ENCODE peak calls at places on chromosomes 11 and 22, in ten cellular contexts. D, O, V, E, B, P, W, I, U and N are unnamed samples.

GRCh38 chr22:49380095-49380827 is 447.4 kb downstream of the BRD1 start:
- DNase-seq in U (no peak), I (no peak), E (no peak), P (no peak), V (no peak), D (no peak), O (no peak), B (peak), W (no peak), N (no peak)

GRCh38 chr22:49788492-49788891 is 39.2 kb downstream of the BRD1 start:
- DNase-seq in P (no peak), V (peak), U (no peak), B (no peak), I (peak), O (peak), D (peak), E (peak), W (peak), N (no peak)

GRCh38 chr11:116457336-116458007 is 315.3 kb downstream of the BUD13 start:
- DNase-seq in V (no peak), B (no peak), E (no peak), P (no peak), O (no peak), I (no peak), W (no peak), D (no peak), U (no peak), N (no peak)

GRCh38 chr11:2804189-2804588 is 81.4 kb downstream of the CDKN1C start:
- DNase-seq in B (peak), I (peak), W (peak), U (no peak), O (no peak), D (no peak), P (no peak), E (peak), V (peak), N (peak)

GRCh38 chr11:43316451-43316850 is 4.7 kb downstream of the API5 start:
- DNase-seq in E (no peak), U (no peak), O (no peak), D (no peak), W (no peak), B (no peak), P (peak), V (no peak), I (no peak), N (no peak)

GRCh38 chr11:84333196-84333595 is 1047.0 kb upstream of the CCDC90B start:
- DNase-seq in V (no peak), D (no peak), U (no peak), I (no peak), E (no peak), W (no peak), O (no peak), B (no peak), P (no peak), N (no peak)

GRCh38 chr11:19868281-19868821 is 155.7 kb downstream of the NAV2 start:
- DNase-seq in D (peak), W (peak), B (peak), V (peak), E (no peak), O (peak), I (no peak), P (peak), U (no peak), N (peak)

GRCh38 chr11:85752201-85752889 is 58.6 kb downstream of the SYTL2 start:
- DNase-seq in I (no peak), V (no peak), P (no peak), D (no peak), E (no peak), O (no peak), U (no peak), W (no peak), B (no peak), N (no peak)

GRCh38 chr11:4006946-4007680 is 87.5 kb upstream of the RRM1 start:
- DNase-seq in W (no peak), P (no peak), I (no peak), U (no peak), D (no peak), V (no peak), B (no peak), O (no peak), E (no peak), N (no peak)

GRCh38 chr11:122743949-122744876 is 88.7 kb downstream of the UBASH3B start:
- DNase-seq in V (peak), U (no peak), I (no peak), B (no peak), W (no peak), D (no peak), P (no peak), E (no peak), O (no peak), N (no peak)

GRCh38 chr11:134863294-134863693 is 451.3 kb upstream of the B3GAT1 start:
- DNase-seq in V (no peak), E (no peak), B (no peak), O (no peak), D (no peak), P (no peak), U (no peak), I (no peak), W (no peak), N (peak)

GRCh38 chr11:12100429-12100828 is 10.0 kb upstream of the MICAL2 start:
- DNase-seq in P (no peak), O (no peak), I (no peak), E (no peak), V (peak), B (no peak), W (no peak), D (no peak), U (no peak), N (no peak)

GRCh38 chr22:50191041-50191740 is 5.5 kb downstream of the TRABD start:
- DNase-seq in V (peak), I (peak), E (no peak), D (no peak), W (peak), O (no peak), B (peak), P (no peak), U (peak), N (no peak)

GRCh38 chr11:132064987-132065620 is 694.7 kb downstream of the NTM start:
- DNase-seq in P (peak), O (no peak), E (no peak), V (no peak), I (no peak), B (no peak), U (no peak), D (peak), W (no peak), N (no peak)

DNA sequence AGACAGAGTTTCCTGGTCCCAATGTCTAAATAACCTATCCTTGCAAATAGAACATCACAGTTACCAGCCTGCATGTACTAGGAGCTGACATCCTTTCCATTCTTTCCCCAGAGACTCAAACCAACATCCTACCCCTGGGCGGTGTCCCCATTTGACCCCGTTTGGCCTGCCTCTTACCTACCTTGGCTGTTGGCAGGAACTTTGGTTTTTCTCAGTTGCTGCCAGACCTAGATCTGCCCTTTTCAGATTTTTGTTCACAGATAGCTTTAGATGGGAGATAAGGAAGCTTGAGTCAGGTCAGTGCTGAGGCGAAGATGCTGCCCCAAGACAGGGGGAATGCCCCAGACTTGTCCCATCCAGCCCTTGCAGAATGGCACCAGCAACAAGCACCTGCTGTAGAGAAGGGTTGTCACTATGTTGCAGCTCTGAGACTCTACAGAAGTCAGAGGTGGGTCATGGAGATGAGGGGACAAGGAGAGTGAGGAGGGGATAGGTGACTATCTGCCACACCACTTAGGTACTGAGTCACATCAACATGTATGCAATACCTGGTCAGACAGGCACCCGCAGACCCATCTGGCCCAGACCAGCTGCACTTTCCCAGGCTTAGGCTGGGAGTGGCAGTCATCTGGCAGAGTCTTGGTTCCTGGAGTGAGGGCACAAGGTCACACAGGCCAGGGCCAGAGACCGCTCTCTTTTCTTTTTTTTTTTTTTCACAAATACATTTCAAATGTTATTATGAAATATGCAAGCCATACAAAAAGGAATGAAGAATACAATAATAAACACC is 61.5 kb upstream of the POU2AF1 start:
- DNase-seq in E (no peak), B (no peak), U (no peak), I (no peak), V (no peak), P (no peak), D (no peak), O (no peak), W (no peak), N (no peak)
- H3K27ac ChIP-seq in E (peak), B (peak), U (no peak), I (no peak), V (peak), P (no peak), D (no peak), O (no peak), W (no peak), N (no peak)

GRCh38 chr11:59172345-59173079 is 580 bp downstream of the DTX4 start:
- DNase-seq in B (peak), V (peak), U (peak), I (peak), W (no peak), E (peak), D (no peak), P (no peak), O (no peak), N (no peak)
- H3K4me3 ChIP-seq in B (peak), V (peak), U (peak), I (peak), W (peak), E (peak), D (peak), P (peak), O (peak), N (peak)

DNA sequence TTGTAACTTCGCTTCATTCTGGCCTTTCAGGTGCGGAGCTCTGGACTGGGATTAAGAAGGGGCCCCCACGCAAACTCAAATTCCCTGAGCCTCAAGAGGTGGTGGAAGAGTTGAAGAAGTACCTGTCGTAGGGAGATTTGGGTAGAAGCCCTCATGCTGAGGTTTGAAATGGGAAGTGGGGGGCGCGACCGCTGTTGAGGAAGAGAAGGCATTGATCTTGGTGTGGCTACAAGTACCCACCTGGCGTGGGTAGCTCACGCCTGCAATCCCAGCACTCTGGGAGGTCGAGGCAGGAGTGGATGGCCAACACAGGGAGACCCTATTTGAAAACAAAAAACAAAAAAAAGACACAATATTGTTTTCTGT is 779 bp downstream of the SELENOH start:
- DNase-seq in P (no peak), W (no peak), D (no peak), B (no peak), O (no peak), E (no peak), U (no peak), V (no peak), I (peak), N (no peak)
- TF ChIP-seq CTCF in P (no peak), W (no peak), D (no peak), B (no peak), O (no peak), E (no peak), U (no peak), V (no peak), I (no peak), N (no peak)

GRCh38 chr22:31474743-31475142 is 14.9 kb downstream of the EIF4ENIF1 start:
- DNase-seq in D (peak), U (no peak), E (no peak), P (peak), B (no peak), I (no peak), W (no peak), O (no peak), V (no peak), N (no peak)
- H3K27ac ChIP-seq in D (no peak), U (no peak), E (no peak), P (no peak), B (no peak), I (no peak), W (no peak), O (no peak), V (no peak), N (no peak)

DNA sequence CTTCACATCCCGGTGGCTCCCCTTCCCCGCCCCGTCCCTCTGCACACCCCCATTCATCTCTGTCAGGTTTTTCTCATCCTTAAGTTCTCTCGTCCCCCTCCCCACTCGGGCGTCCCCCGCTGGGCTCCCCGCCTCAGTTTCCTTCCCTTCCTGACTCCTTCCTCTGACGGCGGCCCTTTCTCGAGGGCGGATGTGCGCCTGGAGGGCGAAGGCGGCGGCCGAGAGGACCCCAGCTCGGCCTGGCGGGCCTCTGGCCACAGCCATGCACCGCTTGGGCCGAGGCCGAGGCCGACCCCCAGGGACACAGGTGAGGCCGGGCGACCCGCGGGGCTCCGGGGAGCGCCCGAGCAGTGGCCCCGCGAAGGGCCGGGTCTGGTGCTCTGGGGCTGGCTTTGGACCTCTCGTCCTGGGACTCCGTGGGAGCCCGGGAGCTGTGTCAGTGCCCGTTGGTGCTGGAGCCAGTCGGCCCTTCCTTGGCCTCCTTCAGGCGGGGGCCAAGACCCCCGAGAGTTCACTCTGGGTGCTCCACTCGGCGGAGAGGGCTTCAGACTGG is 2.9 kb downstream of the PHLDB1 start:
- DNase-seq in V (no peak), D (no peak), P (no peak), E (peak), O (no peak), W (no peak), I (no peak), U (no peak), B (no peak), N (no peak)
- H3K4me3 ChIP-seq in V (peak), D (peak), P (peak), E (peak), O (peak), W (peak), I (peak), U (peak), B (peak), N (peak)

GRCh38 chr11:62477927-62478326 is 59.1 kb downstream of the SCGB1A1 start:
- DNase-seq in I (no peak), U (no peak), E (no peak), B (no peak), P (no peak), O (no peak), W (no peak), V (no peak), D (no peak), N (no peak)

GRCh38 chr11:62468577-62468976 is 49.7 kb downstream of the SCGB1A1 start:
- DNase-seq in O (no peak), U (no peak), I (no peak), E (no peak), D (no peak), B (no peak), V (no peak), W (no peak), P (no peak), N (no peak)

GRCh38 chr11:62466444-62466843 is 47.6 kb downstream of the SCGB1A1 start:
- DNase-seq in W (no peak), U (no peak), I (no peak), B (no peak), D (no peak), E (no peak), O (no peak), P (no peak), V (no peak), N (no peak)

GRCh38 chr11:62471603-62472002 is 52.8 kb downstream of the SCGB1A1 start:
- DNase-seq in E (no peak), U (no peak), I (no peak), P (no peak), V (no peak), O (no peak), B (no peak), W (no peak), D (no peak), N (no peak)

GRCh38 chr11:62472063-62472884 is 53.4 kb downstream of the SCGB1A1 start:
- DNase-seq in P (no peak), U (peak), O (no peak), E (peak), I (no peak), V (peak), W (no peak), D (peak), B (no peak), N (no peak)
- TF ChIP-seq CTCF in P (no peak), U (no peak), O (no peak), E (no peak), I (no peak), V (no peak), W (no peak), D (no peak), B (no peak), N (no peak)

DNA sequence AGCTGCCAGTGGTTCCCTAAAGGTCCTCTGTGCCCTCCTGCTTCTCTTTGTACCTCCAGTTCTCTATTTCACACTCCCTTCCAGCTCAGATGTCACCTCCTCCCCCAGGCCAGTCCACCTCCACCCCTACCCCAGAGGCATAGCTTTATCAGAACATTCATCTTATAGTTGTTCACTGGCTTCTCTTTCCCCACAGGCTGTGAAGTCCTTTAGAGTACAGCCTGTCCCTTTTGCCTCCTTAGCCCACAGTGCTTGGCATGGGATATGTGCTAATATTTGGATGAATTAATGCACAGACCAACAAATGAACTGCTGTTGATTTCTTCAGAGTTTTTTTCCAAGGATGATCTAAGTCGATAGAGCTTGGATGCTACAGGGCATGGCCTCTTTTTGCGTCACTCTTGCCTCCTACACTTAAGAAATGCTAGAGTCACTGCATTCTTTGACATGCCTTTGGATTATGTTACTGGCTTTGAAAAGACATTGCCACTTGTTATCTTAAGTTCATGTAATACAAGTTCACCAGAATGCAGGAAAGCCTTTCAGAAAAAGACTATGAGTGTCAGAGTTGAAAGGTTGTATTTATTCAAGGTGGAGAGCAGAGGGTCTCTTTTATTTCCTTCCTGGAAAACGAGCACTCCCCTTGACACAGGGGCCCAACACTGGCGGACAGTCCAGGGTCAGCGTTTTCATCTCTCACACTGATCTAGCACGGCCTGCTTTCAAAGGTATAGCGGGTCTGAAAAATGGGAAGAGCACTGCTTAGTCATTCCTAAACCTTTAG is 75.7 kb downstream of the PISD start:
- DNase-seq in W (no peak), B (no peak), I (no peak), E (no peak), O (no peak), U (no peak), V (no peak), D (peak), P (peak), N (no peak)
- H3K27ac ChIP-seq in W (no peak), B (peak), I (peak), E (no peak), O (peak), U (peak), V (no peak), D (no peak), P (peak), N (no peak)

GRCh38 chr11:103894034-103894433 is 142.4 kb upstream of the DDI1 start:
- DNase-seq in V (no peak), U (no peak), W (no peak), O (no peak), P (no peak), D (no peak), E (no peak), I (no peak), B (no peak), N (no peak)

GRCh38 chr11:103894673-103895072 is 141.8 kb upstream of the DDI1 start:
- DNase-seq in V (no peak), U (no peak), E (no peak), D (no peak), W (no peak), B (no peak), O (no peak), P (no peak), I (no peak), N (no peak)

GRCh38 chr11:103898065-103898464 is 138.4 kb upstream of the DDI1 start:
- DNase-seq in I (no peak), E (no peak), P (no peak), D (no peak), O (no peak), U (no peak), V (no peak), B (no peak), W (no peak), N (no peak)

GRCh38 chr11:103898577-103899336 is 137.7 kb upstream of the DDI1 start:
- DNase-seq in O (no peak), U (no peak), W (no peak), D (no peak), P (no peak), I (no peak), E (no peak), V (no peak), B (no peak), N (no peak)

GRCh38 chr11:103897156-103897555 is 139.3 kb upstream of the DDI1 start:
- DNase-seq in I (no peak), D (no peak), B (no peak), V (no peak), E (no peak), P (no peak), O (no peak), U (no peak), W (no peak), N (no peak)
- H3K4me3 ChIP-seq in I (no peak), D (no peak), B (no peak), V (no peak), E (no peak), P (no peak), O (no peak), U (no peak), W (no peak), N (no peak)